ENCODE peak calls at places on chromosomes 4 and X, in nine cellular contexts. G is NCI-H1105 treated with DMSO at 0.1 percent for 48 hours; D is cardiac muscle cell; M is A549; R is AG08395; O is NCI-H748 treated with DMSO at 0.1 percent for 48 hours; Y is mesothelial cell of epicardium; P is activated naive CD8-positive, alpha-beta T cell treated with anti-CD3 and anti-CD28 coated beads, Interleukin-2, amount 50 U/mL, for 24 hours; A is GM13976. S is an unnamed sample.
A peak's percentile ranks its signal among the peaks of the same experiment; 100 is the strongest.

GRCh38 chrX:78517124-78517523 is 142.0 kb downstream of the RTL3 start:
- DNase-seq in G (no peak), A (peak; percentile 6), M (no peak), O (no peak), P (peak; percentile 16), Y (no peak), D (no peak), R (no peak), S (peak; percentile 29)

GRCh38 chrX:109967151-109967550 is 35.8 kb upstream of the TMEM164 start:
- DNase-seq in R (no peak), A (no peak), Y (no peak), G (no peak), M (no peak), D (no peak), P (no peak), O (no peak), S (no peak)

GRCh38 chrX:68647156-68647957 is at the start of gene STARD8:
- DNase-seq in D (peak; percentile 66), O (no peak), P (no peak), A (no peak), M (peak; percentile 72), R (peak; percentile 70), Y (no peak), G (no peak), S (no peak)

GRCh38 chrX:107565005-107565404 is 63.3 kb upstream of the PRPS1 start:
- DNase-seq in D (no peak), A (no peak), Y (no peak), G (no peak), O (no peak), R (peak; percentile 27), P (no peak), M (no peak), S (no peak)

GRCh38 chr4:101356928-101357327 is 9.6 kb upstream of the PPP3CA start:
- DNase-seq in Y (no peak), O (no peak), M (peak; percentile 78), G (no peak), R (peak; percentile 84), A (no peak), D (peak; percentile 87), P (no peak), S (peak; percentile 34)

GRCh38 chrX:26373829-26374228 is 157.9 kb downstream of the MAGEB5 start:
- DNase-seq in G (no peak), M (peak; percentile 7), Y (no peak), R (no peak), O (no peak), A (no peak), P (no peak), D (no peak), S (no peak)

GRCh38 chr4:38449506-38450174 is 214.4 kb upstream of the KLF3 start:
- DNase-seq in O (no peak), D (peak; percentile 16), R (peak; percentile 45), P (no peak), G (no peak), A (no peak), Y (no peak), M (no peak), S (peak; percentile 17)

GRCh38 chr4:38154681-38155588 is 194.7 kb downstream of the PTTG2 start:
- DNase-seq in A (peak; percentile 29), P (no peak), Y (no peak), R (no peak), M (peak; percentile 80), O (peak; percentile 59), D (no peak), G (no peak), S (peak; percentile 84)

GRCh38 chr4:55736605-55737183 is 82.9 kb upstream of the EXOC1L start:
- DNase-seq in R (no peak), P (no peak), O (peak; percentile 22), D (peak; percentile 27), M (no peak), G (no peak), Y (no peak), A (peak; percentile 28), S (peak; percentile 20)

GRCh38 chr4:75678965-75679364 is 5.8 kb upstream of the G3BP2 start:
- DNase-seq in R (no peak), M (no peak), P (no peak), Y (no peak), D (no peak), O (no peak), G (no peak), A (no peak), S (no peak)

GRCh38 chr4:165301833-165302232 is 25.6 kb upstream of the MSMO1 start:
- DNase-seq in G (no peak), P (no peak), R (peak; percentile 23), D (peak; percentile 35), A (peak; percentile 44), M (no peak), O (no peak), Y (no peak), S (peak; percentile 16)

GRCh38 chrX:17836830-17837229 is 24.3 kb downstream of the RAI2 start:
- DNase-seq in O (no peak), R (no peak), D (no peak), M (no peak), P (no peak), A (no peak), G (no peak), Y (no peak), S (no peak)

GRCh38 chr4:76624271-76624681 is 189.2 kb downstream of the SHROOM3 start:
- DNase-seq in Y (no peak), M (peak; percentile 35), P (no peak), R (peak; percentile 90), O (no peak), G (no peak), D (peak; percentile 92), A (no peak), S (no peak)

GRCh38 chr4:62835579-62835978 is 1573.7 kb downstream of the TECRL start:
- DNase-seq in D (no peak), Y (no peak), R (no peak), P (no peak), M (no peak), G (no peak), O (no peak), A (no peak), S (no peak)